ENCODE peak calls at places on chromosome 1, in six cellular contexts. F, B, T, H, D and U are unnamed samples.

GRCh38 chr1:212229654-212230053 is 55.6 kb upstream of the PPP2R5A start:
- DNase-seq in H (no peak), B (no peak), D (no peak), F (peak), T (no peak), U (no peak)

GRCh38 chr1:94045465-94046056 is 75.4 kb downstream of the ABCA4 start:
- DNase-seq in B (peak), D (peak), F (peak), H (peak), T (peak), U (peak)

GRCh38 chr1:230422221-230422981 is 3.7 kb downstream of the PGBD5 start:
- DNase-seq in D (no peak), T (no peak), F (peak), B (no peak), H (no peak), U (no peak)

GRCh38 chr1:58895559-58896135 is 111.8 kb upstream of the JUN start:
- DNase-seq in H (no peak), B (peak), F (peak), D (no peak), T (peak), U (no peak)

GRCh38 chr1:54137532-54138061 is 15.2 kb downstream of the CDCP2 start:
- DNase-seq in F (peak), B (no peak), D (no peak), T (no peak), H (no peak), U (no peak)

GRCh38 chr1:5640845-5641244 is 351.4 kb downstream of the NPHP4 start:
- DNase-seq in B (no peak), D (no peak), F (peak), H (no peak), T (no peak), U (no peak)

GRCh38 chr1:109047339-109047738 is 5.4 kb upstream of the WDR47 start:
- DNase-seq in F (no peak), B (no peak), T (no peak), H (no peak), D (no peak), U (no peak)

GRCh38 chr1:183159960-183160359 is 26.1 kb upstream of the LAMC2 start:
- DNase-seq in B (peak), D (no peak), T (peak), F (peak), H (no peak), U (peak)

GRCh38 chr1:211822677-211823426 is 7.7 kb downstream of the LPGAT1 start:
- DNase-seq in H (no peak), T (no peak), D (no peak), B (no peak), F (no peak), U (no peak)

GRCh38 chr1:235009561-235010306 is 118.9 kb downstream of the TOMM20 start:
- DNase-seq in D (no peak), B (no peak), F (no peak), H (no peak), T (no peak), U (no peak)

GRCh38 chr1:210251680-210252490 is 19.3 kb downstream of the SERTAD4 start:
- DNase-seq in D (no peak), H (no peak), F (no peak), B (no peak), T (no peak), U (no peak)

GRCh38 chr1:107277022-107277421 is 136.2 kb downstream of the NTNG1 start:
- DNase-seq in H (peak), T (no peak), F (no peak), B (no peak), D (no peak), U (no peak)

GRCh38 chr1:26020941-26021646 is 481 bp upstream of the EXTL1 start:
- DNase-seq in B (no peak), F (no peak), D (no peak), H (no peak), T (no peak), U (no peak)

GRCh38 chr1:21342961-21343838 is 52.9 kb upstream of the ECE1 start:
- DNase-seq in T (no peak), D (no peak), F (no peak), B (no peak), H (no peak), U (no peak)

GRCh38 chr1:226443439-226443838 is 35.5 kb upstream of the PARP1 start:
- DNase-seq in F (peak), B (no peak), D (no peak), H (no peak), T (no peak), U (no peak)

GRCh38 chr1:185284533-185285244 is 32.4 kb downstream of the IVNS1ABP start:
- DNase-seq in H (no peak), B (no peak), F (no peak), T (no peak), D (no peak), U (no peak)